ENCODE peak calls at places on chromosome 12, in four cellular contexts. One of them, this sample, is unnamed.

GRCh38 chr12:109450980-109451379 is 26.1 kb downstream of the KCTD10 start:
- DNase-seq in SIG-M5: no peak
- DNase-seq in activated T-cell treated with anti-CD3 and anti-CD28 coated beads, Interleukin-2, amount 50 U/mL, for 48 hours: no peak
- DNase-seq in mesothelial cell of epicardium: no peak
- DNase-seq in this sample: no peak

GRCh38 chr12:62594771-62595170 is 128.1 kb downstream of the MON2 start:
- DNase-seq in SIG-M5: no peak
- DNase-seq in activated T-cell treated with anti-CD3 and anti-CD28 coated beads, Interleukin-2, amount 50 U/mL, for 48 hours: no peak
- DNase-seq in mesothelial cell of epicardium: no peak
- DNase-seq in this sample: no peak

GRCh38 chr12:62291888-62292760 is 31.9 kb downstream of the USP15 start:
- DNase-seq in SIG-M5: no peak
- DNase-seq in activated T-cell treated with anti-CD3 and anti-CD28 coated beads, Interleukin-2, amount 50 U/mL, for 48 hours: peak; percentile 38
- DNase-seq in mesothelial cell of epicardium: no peak
- DNase-seq in this sample: no peak

GRCh38 chr12:46187023-46187422 is 81.8 kb downstream of the SLC38A1 start:
- DNase-seq in SIG-M5: no peak
- DNase-seq in activated T-cell treated with anti-CD3 and anti-CD28 coated beads, Interleukin-2, amount 50 U/mL, for 48 hours: no peak
- DNase-seq in mesothelial cell of epicardium: no peak
- DNase-seq in this sample: no peak

GRCh38 chr12:126369487-126370463 is 1304.5 kb downstream of the AACS start:
- DNase-seq in SIG-M5: no peak
- DNase-seq in activated T-cell treated with anti-CD3 and anti-CD28 coated beads, Interleukin-2, amount 50 U/mL, for 48 hours: no peak
- DNase-seq in mesothelial cell of epicardium: no peak
- DNase-seq in this sample: no peak

GRCh38 chr12:66693901-66694513 is 15.1 kb upstream of the GRIP1 start:
- DNase-seq in SIG-M5: peak; percentile 28
- DNase-seq in activated T-cell treated with anti-CD3 and anti-CD28 coated beads, Interleukin-2, amount 50 U/mL, for 48 hours: peak; percentile 22
- DNase-seq in mesothelial cell of epicardium: no peak
- DNase-seq in this sample: no peak

GRCh38 chr12:1851126-1851791 is 30.9 kb downstream of the LRTM2 start:
- DNase-seq in SIG-M5: no peak
- DNase-seq in activated T-cell treated with anti-CD3 and anti-CD28 coated beads, Interleukin-2, amount 50 U/mL, for 48 hours: no peak
- DNase-seq in mesothelial cell of epicardium: no peak
- DNase-seq in this sample: no peak

GRCh38 chr12:21369141-21369980 is 3.3 kb upstream of the IAPP start:
- DNase-seq in SIG-M5: no peak
- DNase-seq in activated T-cell treated with anti-CD3 and anti-CD28 coated beads, Interleukin-2, amount 50 U/mL, for 48 hours: no peak
- DNase-seq in mesothelial cell of epicardium: no peak
- DNase-seq in this sample: no peak

GRCh38 chr12:75814856-75815754 is 216.5 kb downstream of the PHLDA1 start:
- DNase-seq in SIG-M5: no peak
- DNase-seq in activated T-cell treated with anti-CD3 and anti-CD28 coated beads, Interleukin-2, amount 50 U/mL, for 48 hours: no peak
- DNase-seq in mesothelial cell of epicardium: no peak
- DNase-seq in this sample: no peak

GRCh38 chr12:115464008-115464672 is 780.2 kb upstream of the TBX3 start:
- DNase-seq in SIG-M5: no peak
- DNase-seq in activated T-cell treated with anti-CD3 and anti-CD28 coated beads, Interleukin-2, amount 50 U/mL, for 48 hours: no peak
- DNase-seq in mesothelial cell of epicardium: no peak
- DNase-seq in this sample: no peak

GRCh38 chr12:17076335-17076734 is 470.4 kb upstream of the LMO3 start:
- DNase-seq in SIG-M5: no peak
- DNase-seq in activated T-cell treated with anti-CD3 and anti-CD28 coated beads, Interleukin-2, amount 50 U/mL, for 48 hours: no peak
- DNase-seq in mesothelial cell of epicardium: no peak
- DNase-seq in this sample: no peak

GRCh38 chr12:110314308-110314707 is 33.3 kb downstream of the ATP2A2 start:
- DNase-seq in SIG-M5: peak; percentile 87
- DNase-seq in activated T-cell treated with anti-CD3 and anti-CD28 coated beads, Interleukin-2, amount 50 U/mL, for 48 hours: no peak
- DNase-seq in mesothelial cell of epicardium: no peak
- DNase-seq in this sample: no peak

GRCh38 chr12:5511644-5512584 is 80.0 kb downstream of the NTF3 start:
- DNase-seq in SIG-M5: no peak
- DNase-seq in activated T-cell treated with anti-CD3 and anti-CD28 coated beads, Interleukin-2, amount 50 U/mL, for 48 hours: peak; percentile 22
- DNase-seq in mesothelial cell of epicardium: peak; percentile 44
- DNase-seq in this sample: no peak

GRCh38 chr12:91127296-91127695 is 16.0 kb upstream of the LUM start:
- DNase-seq in SIG-M5: no peak
- DNase-seq in activated T-cell treated with anti-CD3 and anti-CD28 coated beads, Interleukin-2, amount 50 U/mL, for 48 hours: no peak
- DNase-seq in mesothelial cell of epicardium: no peak
- DNase-seq in this sample: no peak

GRCh38 chr12:132146098-132146497 is 1.8 kb downstream of the NOC4L start:
- DNase-seq in SIG-M5: no peak
- DNase-seq in activated T-cell treated with anti-CD3 and anti-CD28 coated beads, Interleukin-2, amount 50 U/mL, for 48 hours: no peak
- DNase-seq in mesothelial cell of epicardium: no peak
- DNase-seq in this sample: no peak

GRCh38 chr12:8065991-8066594 is at the start of gene C3AR1:
- DNase-seq in SIG-M5: peak; percentile 78
- DNase-seq in activated T-cell treated with anti-CD3 and anti-CD28 coated beads, Interleukin-2, amount 50 U/mL, for 48 hours: peak; percentile 32
- DNase-seq in mesothelial cell of epicardium: no peak
- DNase-seq in this sample: no peak

GRCh38 chr12:101209319-101210302 is at the start of gene SLC5A8:
- DNase-seq in SIG-M5: no peak
- DNase-seq in activated T-cell treated with anti-CD3 and anti-CD28 coated beads, Interleukin-2, amount 50 U/mL, for 48 hours: no peak
- DNase-seq in mesothelial cell of epicardium: no peak
- DNase-seq in this sample: no peak

GRCh38 chr12:131672311-131672940 is 38.5 kb upstream of the SFSWAP start:
- DNase-seq in SIG-M5: no peak
- DNase-seq in activated T-cell treated with anti-CD3 and anti-CD28 coated beads, Interleukin-2, amount 50 U/mL, for 48 hours: no peak
- DNase-seq in mesothelial cell of epicardium: no peak
- DNase-seq in this sample: no peak

GRCh38 chr12:106814649-106815048 is 40.2 kb downstream of the RIC8B start:
- DNase-seq in SIG-M5: no peak
- DNase-seq in activated T-cell treated with anti-CD3 and anti-CD28 coated beads, Interleukin-2, amount 50 U/mL, for 48 hours: no peak
- DNase-seq in mesothelial cell of epicardium: no peak
- DNase-seq in this sample: no peak

GRCh38 chr12:46364777-46365580 is 7.6 kb downstream of the SLC38A2 start:
- DNase-seq in SIG-M5: no peak
- DNase-seq in activated T-cell treated with anti-CD3 and anti-CD28 coated beads, Interleukin-2, amount 50 U/mL, for 48 hours: no peak
- DNase-seq in mesothelial cell of epicardium: no peak
- DNase-seq in this sample: no peak

GRCh38 chr12:93925585-93925984 is 222.8 kb upstream of the PLXNC1 start:
- DNase-seq in SIG-M5: no peak
- DNase-seq in activated T-cell treated with anti-CD3 and anti-CD28 coated beads, Interleukin-2, amount 50 U/mL, for 48 hours: no peak
- DNase-seq in mesothelial cell of epicardium: no peak
- DNase-seq in this sample: no peak

GRCh38 chr12:2465681-2466080 is 329.1 kb upstream of the FKBP4 start:
- DNase-seq in SIG-M5: no peak
- DNase-seq in activated T-cell treated with anti-CD3 and anti-CD28 coated beads, Interleukin-2, amount 50 U/mL, for 48 hours: no peak
- DNase-seq in mesothelial cell of epicardium: no peak
- DNase-seq in this sample: no peak

GRCh38 chr12:71407732-71408131 is 31.9 kb upstream of the LGR5 start:
- DNase-seq in SIG-M5: no peak
- DNase-seq in activated T-cell treated with anti-CD3 and anti-CD28 coated beads, Interleukin-2, amount 50 U/mL, for 48 hours: no peak
- DNase-seq in mesothelial cell of epicardium: no peak
- DNase-seq in this sample: no peak

GRCh38 chr12:119179335-119180021 is 747 bp downstream of the HSPB8 start:
- DNase-seq in SIG-M5: no peak
- DNase-seq in activated T-cell treated with anti-CD3 and anti-CD28 coated beads, Interleukin-2, amount 50 U/mL, for 48 hours: no peak
- DNase-seq in mesothelial cell of epicardium: peak; percentile 58
- DNase-seq in this sample: no peak

GRCh38 chr12:100576311-100577036 is 3.0 kb downstream of the GAS2L3 start:
- DNase-seq in SIG-M5: no peak
- DNase-seq in activated T-cell treated with anti-CD3 and anti-CD28 coated beads, Interleukin-2, amount 50 U/mL, for 48 hours: no peak
- DNase-seq in mesothelial cell of epicardium: no peak
- DNase-seq in this sample: no peak

GRCh38 chr12:50986961-50987737 is 34.8 kb downstream of the HIGD1C start:
- DNase-seq in SIG-M5: no peak
- DNase-seq in activated T-cell treated with anti-CD3 and anti-CD28 coated beads, Interleukin-2, amount 50 U/mL, for 48 hours: no peak
- DNase-seq in mesothelial cell of epicardium: no peak
- DNase-seq in this sample: no peak

GRCh38 chr12:47758834-47759690 is at the start of gene RAPGEF3:
- DNase-seq in SIG-M5: no peak
- DNase-seq in activated T-cell treated with anti-CD3 and anti-CD28 coated beads, Interleukin-2, amount 50 U/mL, for 48 hours: peak; percentile 79
- DNase-seq in mesothelial cell of epicardium: peak; percentile 75
- DNase-seq in this sample: peak; percentile 64

GRCh38 chr12:106074706-106075392 is 63.9 kb downstream of the NUAK1 start:
- DNase-seq in SIG-M5: no peak
- DNase-seq in activated T-cell treated with anti-CD3 and anti-CD28 coated beads, Interleukin-2, amount 50 U/mL, for 48 hours: no peak
- DNase-seq in mesothelial cell of epicardium: peak; percentile 41
- DNase-seq in this sample: no peak

GRCh38 chr12:54521291-54522062 is 23.9 kb downstream of the NCKAP1L start:
- DNase-seq in SIG-M5: no peak
- DNase-seq in activated T-cell treated with anti-CD3 and anti-CD28 coated beads, Interleukin-2, amount 50 U/mL, for 48 hours: no peak
- DNase-seq in mesothelial cell of epicardium: no peak
- DNase-seq in this sample: no peak

GRCh38 chr12:64256166-64256800 is 34.2 kb upstream of the KICS2 start:
- DNase-seq in SIG-M5: no peak
- DNase-seq in activated T-cell treated with anti-CD3 and anti-CD28 coated beads, Interleukin-2, amount 50 U/mL, for 48 hours: no peak
- DNase-seq in mesothelial cell of epicardium: no peak
- DNase-seq in this sample: no peak

GRCh38 chr12:6182279-6182898 is 17.8 kb upstream of the CD9 start:
- DNase-seq in SIG-M5: no peak
- DNase-seq in activated T-cell treated with anti-CD3 and anti-CD28 coated beads, Interleukin-2, amount 50 U/mL, for 48 hours: no peak
- DNase-seq in mesothelial cell of epicardium: no peak
- DNase-seq in this sample: no peak

GRCh38 chr12:6684609-6685008 is 4.6 kb downstream of the ZNF384 start:
- DNase-seq in SIG-M5: no peak
- DNase-seq in activated T-cell treated with anti-CD3 and anti-CD28 coated beads, Interleukin-2, amount 50 U/mL, for 48 hours: peak; percentile 56
- DNase-seq in mesothelial cell of epicardium: no peak
- DNase-seq in this sample: no peak

GRCh38 chr12:40241741-40242140 is 16.9 kb downstream of the LRRK2 start:
- DNase-seq in SIG-M5: no peak
- DNase-seq in activated T-cell treated with anti-CD3 and anti-CD28 coated beads, Interleukin-2, amount 50 U/mL, for 48 hours: no peak
- DNase-seq in mesothelial cell of epicardium: no peak
- DNase-seq in this sample: no peak

GRCh38 chr12:87369161-87369560 is 660.0 kb downstream of the C12orf50 start:
- DNase-seq in SIG-M5: no peak
- DNase-seq in activated T-cell treated with anti-CD3 and anti-CD28 coated beads, Interleukin-2, amount 50 U/mL, for 48 hours: no peak
- DNase-seq in mesothelial cell of epicardium: no peak
- DNase-seq in this sample: no peak

GRCh38 chr12:87667378-87667777 is 361.8 kb downstream of the C12orf50 start:
- DNase-seq in SIG-M5: no peak
- DNase-seq in activated T-cell treated with anti-CD3 and anti-CD28 coated beads, Interleukin-2, amount 50 U/mL, for 48 hours: no peak
- DNase-seq in mesothelial cell of epicardium: no peak
- DNase-seq in this sample: no peak